ENCODE peak calls at places on chromosomes 4 and X, in nine cellular contexts. One of them, this sample, is unnamed.

GRCh38 chr4:143248827-143249226 is 64.1 kb downstream of the USP38 start:
- DNase-seq in fibroblast of lung: no peak
- DNase-seq in PC-9: no peak
- DNase-seq in dorsolateral prefrontal cortex: no peak
- DNase-seq in GM12865: no peak
- DNase-seq in right lobe of liver: no peak
- DNase-seq in OCI-LY7: no peak
- DNase-seq in RWPE1: no peak
- DNase-seq in MCF 10A: no peak
- DNase-seq in this sample: no peak

GRCh38 chr4:128571747-128572146 is 237.8 kb upstream of the JADE1 start:
- DNase-seq in fibroblast of lung: peak; percentile 96
- DNase-seq in PC-9: peak; percentile 90
- DNase-seq in dorsolateral prefrontal cortex: no peak
- DNase-seq in GM12865: no peak
- DNase-seq in right lobe of liver: no peak
- DNase-seq in OCI-LY7: no peak
- DNase-seq in RWPE1: peak; percentile 79
- DNase-seq in MCF 10A: peak; percentile 85
- DNase-seq in this sample: no peak

GRCh38 chr4:23135792-23136645 is 443.3 kb downstream of the GBA3 start:
- DNase-seq in fibroblast of lung: peak; percentile 68
- DNase-seq in PC-9: no peak
- DNase-seq in dorsolateral prefrontal cortex: no peak
- DNase-seq in GM12865: peak; percentile 57
- DNase-seq in right lobe of liver: no peak
- DNase-seq in OCI-LY7: peak; percentile 63
- DNase-seq in RWPE1: peak; percentile 17
- DNase-seq in MCF 10A: peak; percentile 64
- DNase-seq in this sample: no peak

GRCh38 chrX:103356023-103356798 is at the start of gene TCEAL9:
- DNase-seq in fibroblast of lung: peak; percentile 88
- DNase-seq in PC-9: no peak
- DNase-seq in dorsolateral prefrontal cortex: peak; percentile 55
- DNase-seq in GM12865: peak; percentile 40
- DNase-seq in right lobe of liver: peak; percentile 49
- DNase-seq in OCI-LY7: peak; percentile 5
- DNase-seq in RWPE1: no peak
- DNase-seq in MCF 10A: peak; percentile 55
- DNase-seq in this sample: no peak

GRCh38 chr4:1153567-1154090 is 18.8 kb downstream of the SPON2 start:
- DNase-seq in fibroblast of lung: no peak
- DNase-seq in PC-9: no peak
- DNase-seq in dorsolateral prefrontal cortex: no peak
- DNase-seq in GM12865: no peak
- DNase-seq in right lobe of liver: no peak
- DNase-seq in OCI-LY7: no peak
- DNase-seq in RWPE1: no peak
- DNase-seq in MCF 10A: no peak
- DNase-seq in this sample: no peak

GRCh38 chrX:15465347-15465746 is 27.8 kb downstream of the PIR start:
- DNase-seq in fibroblast of lung: no peak
- DNase-seq in PC-9: no peak
- DNase-seq in dorsolateral prefrontal cortex: no peak
- DNase-seq in GM12865: peak; percentile 29
- DNase-seq in right lobe of liver: no peak
- DNase-seq in OCI-LY7: peak; percentile 64
- DNase-seq in RWPE1: no peak
- DNase-seq in MCF 10A: peak; percentile 50
- DNase-seq in this sample: no peak

GRCh38 chrX:3066555-3066954 is 25.3 kb downstream of the ARSF start:
- DNase-seq in fibroblast of lung: no peak
- DNase-seq in PC-9: no peak
- DNase-seq in dorsolateral prefrontal cortex: no peak
- DNase-seq in GM12865: no peak
- DNase-seq in right lobe of liver: peak; percentile 59
- DNase-seq in OCI-LY7: no peak
- DNase-seq in RWPE1: no peak
- DNase-seq in MCF 10A: peak; percentile 18
- DNase-seq in this sample: no peak

GRCh38 chr4:1770245-1770644 is 22.8 kb upstream of the FGFR3 start:
- DNase-seq in fibroblast of lung: no peak
- DNase-seq in PC-9: no peak
- DNase-seq in dorsolateral prefrontal cortex: no peak
- DNase-seq in GM12865: no peak
- DNase-seq in right lobe of liver: no peak
- DNase-seq in OCI-LY7: no peak
- DNase-seq in RWPE1: no peak
- DNase-seq in MCF 10A: no peak
- DNase-seq in this sample: no peak

GRCh38 chrX:118392726-118393125 is 46.8 kb downstream of the WDR44 start:
- DNase-seq in fibroblast of lung: peak; percentile 44
- DNase-seq in PC-9: no peak
- DNase-seq in dorsolateral prefrontal cortex: no peak
- DNase-seq in GM12865: peak; percentile 6
- DNase-seq in right lobe of liver: no peak
- DNase-seq in OCI-LY7: no peak
- DNase-seq in RWPE1: no peak
- DNase-seq in MCF 10A: no peak
- DNase-seq in this sample: no peak

GRCh38 chr4:11650801-11651596 is 222.3 kb upstream of the HS3ST1 start:
- DNase-seq in fibroblast of lung: peak; percentile 58
- DNase-seq in PC-9: no peak
- DNase-seq in dorsolateral prefrontal cortex: peak; percentile 63
- DNase-seq in GM12865: no peak
- DNase-seq in right lobe of liver: no peak
- DNase-seq in OCI-LY7: no peak
- DNase-seq in RWPE1: no peak
- DNase-seq in MCF 10A: no peak
- DNase-seq in this sample: no peak

GRCh38 chr4:39910064-39910463 is 67.6 kb downstream of the PDS5A start:
- DNase-seq in fibroblast of lung: no peak
- DNase-seq in PC-9: no peak
- DNase-seq in dorsolateral prefrontal cortex: no peak
- DNase-seq in GM12865: no peak
- DNase-seq in right lobe of liver: no peak
- DNase-seq in OCI-LY7: no peak
- DNase-seq in RWPE1: no peak
- DNase-seq in MCF 10A: no peak
- DNase-seq in this sample: no peak

DNA sequence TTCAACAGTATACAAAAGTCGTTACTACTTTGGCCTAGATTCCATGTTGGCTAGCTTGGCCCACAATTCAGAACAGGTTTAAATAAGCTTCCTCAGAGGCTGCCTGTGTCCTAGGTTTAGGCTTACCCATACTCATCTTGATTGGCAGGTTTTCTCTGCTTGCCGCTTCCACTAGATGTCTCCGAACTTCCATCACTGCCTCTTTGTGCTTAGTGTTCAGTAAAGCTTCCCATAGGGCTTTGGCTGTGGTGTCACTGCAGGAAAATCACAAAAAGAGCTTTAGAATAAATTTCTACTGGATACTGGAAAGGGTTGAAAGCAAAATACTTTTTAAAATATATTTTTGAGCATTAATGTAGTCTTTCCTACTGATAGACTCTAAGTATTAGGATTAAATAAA is 52.4 kb downstream of the SCFD2 start:
- DNase-seq in fibroblast of lung: peak; percentile 66
- DNase-seq in PC-9: no peak
- DNase-seq in dorsolateral prefrontal cortex: peak; percentile 44
- DNase-seq in GM12865: no peak
- DNase-seq in right lobe of liver: no peak
- DNase-seq in OCI-LY7: peak; percentile 21
- DNase-seq in RWPE1: peak; percentile 33
- DNase-seq in MCF 10A: peak; percentile 43
- DNase-seq in this sample: no peak
- TF ChIP-seq CTCF in fibroblast of lung: peak; percentile 46
- TF ChIP-seq CTCF in PC-9: no peak
- TF ChIP-seq CTCF in dorsolateral prefrontal cortex: peak; percentile 32
- TF ChIP-seq CTCF in GM12865: no peak
- TF ChIP-seq CTCF in right lobe of liver: no peak
- TF ChIP-seq CTCF in OCI-LY7: peak; percentile 49
- TF ChIP-seq CTCF in RWPE1: no peak
- TF ChIP-seq CTCF in MCF 10A: no peak
- TF ChIP-seq CTCF in this sample: no peak

DNA sequence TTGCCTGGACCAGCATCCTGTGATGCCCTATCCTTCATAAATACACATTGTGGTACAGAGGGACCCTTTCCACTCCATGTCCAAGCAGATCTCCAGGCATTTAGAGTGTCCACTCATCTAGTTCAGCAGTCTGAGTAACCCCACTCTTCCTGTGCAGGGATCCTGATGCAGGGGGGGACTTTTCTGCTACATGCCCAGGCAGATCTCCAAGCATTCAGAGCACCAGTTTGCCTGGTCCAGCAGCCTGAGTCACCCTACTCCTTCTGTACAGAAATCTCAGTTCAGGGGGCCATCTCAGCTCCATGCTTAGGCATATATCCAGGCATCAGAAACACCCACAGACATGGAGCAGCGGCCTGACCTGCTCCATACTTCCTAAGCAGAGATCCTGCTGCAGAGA is 1089.8 kb downstream of the FAT4 start:
- DNase-seq in fibroblast of lung: peak; percentile 1
- DNase-seq in PC-9: no peak
- DNase-seq in dorsolateral prefrontal cortex: no peak
- DNase-seq in GM12865: no peak
- DNase-seq in right lobe of liver: no peak
- DNase-seq in OCI-LY7: no peak
- DNase-seq in RWPE1: peak; percentile 1
- DNase-seq in MCF 10A: no peak
- DNase-seq in this sample: no peak
- TF ChIP-seq CTCF in fibroblast of lung: no peak
- TF ChIP-seq CTCF in PC-9: no peak
- TF ChIP-seq CTCF in dorsolateral prefrontal cortex: no peak
- TF ChIP-seq CTCF in GM12865: no peak
- TF ChIP-seq CTCF in right lobe of liver: no peak
- TF ChIP-seq CTCF in OCI-LY7: no peak
- TF ChIP-seq CTCF in RWPE1: no peak
- TF ChIP-seq CTCF in MCF 10A: no peak
- TF ChIP-seq CTCF in this sample: no peak

GRCh38 chr4:3868146-3868840 is 102.1 kb downstream of the ADRA2C start:
- DNase-seq in fibroblast of lung: peak; percentile 4
- DNase-seq in PC-9: no peak
- DNase-seq in dorsolateral prefrontal cortex: no peak
- DNase-seq in GM12865: no peak
- DNase-seq in right lobe of liver: peak; percentile 32
- DNase-seq in OCI-LY7: no peak
- DNase-seq in RWPE1: no peak
- DNase-seq in MCF 10A: no peak
- DNase-seq in this sample: no peak
- TF ChIP-seq CTCF in fibroblast of lung: no peak
- TF ChIP-seq CTCF in PC-9: no peak
- TF ChIP-seq CTCF in dorsolateral prefrontal cortex: no peak
- TF ChIP-seq CTCF in GM12865: no peak
- TF ChIP-seq CTCF in right lobe of liver: no peak
- TF ChIP-seq CTCF in OCI-LY7: no peak
- TF ChIP-seq CTCF in RWPE1: no peak
- TF ChIP-seq CTCF in MCF 10A: no peak
- TF ChIP-seq CTCF in this sample: no peak

DNA sequence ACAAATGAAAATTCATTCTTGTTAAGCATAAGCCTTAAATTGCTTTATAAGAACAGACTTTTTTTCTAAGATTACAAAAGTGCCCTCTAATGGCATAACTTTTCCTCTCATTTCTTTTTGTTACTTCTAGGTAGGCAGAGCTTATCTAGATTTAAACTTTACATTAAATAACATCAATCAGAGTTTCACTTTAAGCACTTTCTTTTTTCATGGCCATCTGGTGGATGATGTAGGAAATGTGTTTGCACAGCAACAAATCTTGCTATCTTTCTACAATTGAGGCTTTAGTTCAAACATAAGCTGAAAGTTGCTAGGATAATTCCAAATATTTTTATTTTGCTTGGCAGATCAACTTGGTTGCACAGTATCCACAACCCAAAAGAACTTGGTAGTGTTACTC is 22.1 kb downstream of the NDNF start:
- DNase-seq in fibroblast of lung: peak; percentile 47
- DNase-seq in PC-9: no peak
- DNase-seq in dorsolateral prefrontal cortex: no peak
- DNase-seq in GM12865: no peak
- DNase-seq in right lobe of liver: no peak
- DNase-seq in OCI-LY7: peak; percentile 6
- DNase-seq in RWPE1: no peak
- DNase-seq in MCF 10A: no peak
- DNase-seq in this sample: no peak
- TF ChIP-seq CTCF in fibroblast of lung: peak; percentile 54
- TF ChIP-seq CTCF in PC-9: no peak
- TF ChIP-seq CTCF in dorsolateral prefrontal cortex: peak; percentile 21
- TF ChIP-seq CTCF in GM12865: no peak
- TF ChIP-seq CTCF in right lobe of liver: peak; percentile 23
- TF ChIP-seq CTCF in OCI-LY7: peak; percentile 63
- TF ChIP-seq CTCF in RWPE1: peak; percentile 26
- TF ChIP-seq CTCF in MCF 10A: no peak
- TF ChIP-seq CTCF in this sample: no peak

This sample was measured in CD4-positive, alpha-beta T cell.